ENCODE peak calls at places on chromosomes 7 and 10, in eight cellular contexts. One of them, this sample, is unnamed.

GRCh38 chr7:114718861-114719260 is 203.0 kb upstream of the MDFIC start:
- DNase-seq in GM23248: no peak
- DNase-seq in stomach: no peak
- DNase-seq in psoas muscle: no peak
- DNase-seq in colonic mucosa: no peak
- DNase-seq in CD8-positive, alpha-beta memory T cell: no peak
- DNase-seq in heart left ventricle: no peak
- DNase-seq in breast epithelium: no peak
- DNase-seq in this sample: no peak

GRCh38 chr10:46297406-46298204 is 10.8 kb downstream of the ANTXRL start:
- DNase-seq in GM23248: no peak
- DNase-seq in stomach: peak; percentile 17
- DNase-seq in psoas muscle: no peak
- DNase-seq in colonic mucosa: no peak
- DNase-seq in CD8-positive, alpha-beta memory T cell: no peak
- DNase-seq in heart left ventricle: peak; percentile 5
- DNase-seq in breast epithelium: peak; percentile 3
- DNase-seq in this sample: no peak

GRCh38 chr7:11625669-11626068 is 206.3 kb downstream of the THSD7A start:
- DNase-seq in GM23248: no peak
- DNase-seq in stomach: no peak
- DNase-seq in psoas muscle: no peak
- DNase-seq in colonic mucosa: no peak
- DNase-seq in CD8-positive, alpha-beta memory T cell: no peak
- DNase-seq in heart left ventricle: no peak
- DNase-seq in breast epithelium: no peak
- DNase-seq in this sample: no peak

GRCh38 chr7:1702652-1703051 is 32.6 kb downstream of the ELFN1 start:
- DNase-seq in GM23248: no peak
- DNase-seq in stomach: no peak
- DNase-seq in psoas muscle: no peak
- DNase-seq in colonic mucosa: no peak
- DNase-seq in CD8-positive, alpha-beta memory T cell: no peak
- DNase-seq in heart left ventricle: no peak
- DNase-seq in breast epithelium: no peak
- DNase-seq in this sample: no peak

GRCh38 chr10:91424016-91424415 is 13.9 kb downstream of the HECTD2 start:
- DNase-seq in GM23248: peak; percentile 55
- DNase-seq in stomach: no peak
- DNase-seq in psoas muscle: no peak
- DNase-seq in colonic mucosa: no peak
- DNase-seq in CD8-positive, alpha-beta memory T cell: no peak
- DNase-seq in heart left ventricle: no peak
- DNase-seq in breast epithelium: no peak
- DNase-seq in this sample: no peak

GRCh38 chr10:93383562-93383981 is 98.6 kb downstream of the MYOF start:
- DNase-seq in GM23248: peak; percentile 94
- DNase-seq in stomach: no peak
- DNase-seq in psoas muscle: peak; percentile 27
- DNase-seq in colonic mucosa: no peak
- DNase-seq in CD8-positive, alpha-beta memory T cell: no peak
- DNase-seq in heart left ventricle: no peak
- DNase-seq in breast epithelium: no peak
- DNase-seq in this sample: no peak

GRCh38 chr7:142854505-142855400 is at the start of gene EPHB6:
- DNase-seq in GM23248: peak; percentile 62
- DNase-seq in stomach: peak; percentile 89
- DNase-seq in psoas muscle: peak; percentile 81
- DNase-seq in colonic mucosa: peak; percentile 85
- DNase-seq in CD8-positive, alpha-beta memory T cell: peak; percentile 60
- DNase-seq in heart left ventricle: peak; percentile 86
- DNase-seq in breast epithelium: peak; percentile 47
- DNase-seq in this sample: peak; percentile 82

GRCh38 chr7:36390199-36391090 is 783 bp downstream of the ANLN start:
- DNase-seq in GM23248: peak; percentile 96
- DNase-seq in stomach: peak; percentile 83
- DNase-seq in psoas muscle: peak; percentile 62
- DNase-seq in colonic mucosa: peak; percentile 90
- DNase-seq in CD8-positive, alpha-beta memory T cell: peak; percentile 29
- DNase-seq in heart left ventricle: peak; percentile 65
- DNase-seq in breast epithelium: peak; percentile 63
- DNase-seq in this sample: peak; percentile 74

GRCh38 chr10:99658622-99659030 is 683 bp upstream of the ENTPD7 start:
- DNase-seq in GM23248: peak; percentile 83
- DNase-seq in stomach: peak; percentile 74
- DNase-seq in psoas muscle: peak; percentile 41
- DNase-seq in colonic mucosa: peak; percentile 76
- DNase-seq in CD8-positive, alpha-beta memory T cell: no peak
- DNase-seq in heart left ventricle: peak; percentile 45
- DNase-seq in breast epithelium: peak; percentile 27
- DNase-seq in this sample: peak; percentile 60

GRCh38 chr10:120711857-120712256 is 139.3 kb upstream of the WDR11 start:
- DNase-seq in GM23248: no peak
- DNase-seq in stomach: no peak
- DNase-seq in psoas muscle: no peak
- DNase-seq in colonic mucosa: no peak
- DNase-seq in CD8-positive, alpha-beta memory T cell: no peak
- DNase-seq in heart left ventricle: no peak
- DNase-seq in breast epithelium: no peak
- DNase-seq in this sample: no peak

GRCh38 chr7:27751888-27752660 is 12.1 kb downstream of the TAX1BP1 start:
- DNase-seq in GM23248: no peak
- DNase-seq in stomach: no peak
- DNase-seq in psoas muscle: no peak
- DNase-seq in colonic mucosa: no peak
- DNase-seq in CD8-positive, alpha-beta memory T cell: no peak
- DNase-seq in heart left ventricle: no peak
- DNase-seq in breast epithelium: no peak
- DNase-seq in this sample: no peak

DNA sequence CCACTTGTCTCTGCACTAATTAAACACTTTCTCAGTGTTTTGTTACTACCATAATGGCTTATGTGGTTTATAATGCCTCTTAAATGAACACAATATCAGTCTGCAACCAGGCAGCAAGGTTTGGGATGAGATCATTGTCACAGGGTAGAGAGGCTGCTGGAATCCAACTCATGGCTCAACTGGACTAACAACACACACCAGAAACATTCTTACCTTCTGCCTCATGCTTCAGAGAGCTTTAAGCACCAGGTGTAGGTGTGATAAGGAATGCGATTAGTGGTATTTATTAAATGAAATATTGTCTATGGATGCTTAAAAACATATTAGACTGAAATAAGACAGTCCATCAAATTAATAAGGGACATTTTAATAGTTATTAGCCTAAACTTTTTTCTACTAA is 25.4 kb downstream of the PTF1A start:
- DNase-seq in GM23248: no peak
- DNase-seq in stomach: no peak
- DNase-seq in psoas muscle: no peak
- DNase-seq in colonic mucosa: no peak
- DNase-seq in CD8-positive, alpha-beta memory T cell: no peak
- DNase-seq in heart left ventricle: no peak
- DNase-seq in breast epithelium: no peak
- DNase-seq in this sample: no peak
- H3K4me1 ChIP-seq in GM23248: no peaks in the 10 kb centered on the region
- H3K4me1 ChIP-seq in stomach: no peaks in the 10 kb centered on the region
- H3K4me1 ChIP-seq in psoas muscle: no peaks in the 10 kb centered on the region
- H3K4me1 ChIP-seq in colonic mucosa: no peaks in the 10 kb centered on the region
- H3K4me1 ChIP-seq in CD8-positive, alpha-beta memory T cell: no peaks in the 10 kb centered on the region
- H3K4me1 ChIP-seq in heart left ventricle: no peaks in the 10 kb centered on the region
- H3K4me1 ChIP-seq in breast epithelium: no peaks in the 10 kb centered on the region
- H3K4me1 ChIP-seq in this sample: no peaks in the 10 kb centered on the region

GRCh38 chr10:128066954-128067382 is 59.3 kb downstream of the MKI67 start:
- DNase-seq in GM23248: no peak
- DNase-seq in stomach: no peak
- DNase-seq in psoas muscle: no peak
- DNase-seq in colonic mucosa: no peak
- DNase-seq in CD8-positive, alpha-beta memory T cell: no peak
- DNase-seq in heart left ventricle: no peak
- DNase-seq in breast epithelium: no peak
- DNase-seq in this sample: no peak
- H3K27ac ChIP-seq in GM23248: no peak overlapping the region
- H3K27ac ChIP-seq in stomach: no peak overlapping the region
- H3K27ac ChIP-seq in psoas muscle: no peak overlapping the region
- H3K27ac ChIP-seq in colonic mucosa: no peak overlapping the region
- H3K27ac ChIP-seq in CD8-positive, alpha-beta memory T cell: no peak overlapping the region
- H3K27ac ChIP-seq in heart left ventricle: no peak overlapping the region
- H3K27ac ChIP-seq in breast epithelium: no peak overlapping the region
- H3K27ac ChIP-seq in this sample: no peak overlapping the region

DNA sequence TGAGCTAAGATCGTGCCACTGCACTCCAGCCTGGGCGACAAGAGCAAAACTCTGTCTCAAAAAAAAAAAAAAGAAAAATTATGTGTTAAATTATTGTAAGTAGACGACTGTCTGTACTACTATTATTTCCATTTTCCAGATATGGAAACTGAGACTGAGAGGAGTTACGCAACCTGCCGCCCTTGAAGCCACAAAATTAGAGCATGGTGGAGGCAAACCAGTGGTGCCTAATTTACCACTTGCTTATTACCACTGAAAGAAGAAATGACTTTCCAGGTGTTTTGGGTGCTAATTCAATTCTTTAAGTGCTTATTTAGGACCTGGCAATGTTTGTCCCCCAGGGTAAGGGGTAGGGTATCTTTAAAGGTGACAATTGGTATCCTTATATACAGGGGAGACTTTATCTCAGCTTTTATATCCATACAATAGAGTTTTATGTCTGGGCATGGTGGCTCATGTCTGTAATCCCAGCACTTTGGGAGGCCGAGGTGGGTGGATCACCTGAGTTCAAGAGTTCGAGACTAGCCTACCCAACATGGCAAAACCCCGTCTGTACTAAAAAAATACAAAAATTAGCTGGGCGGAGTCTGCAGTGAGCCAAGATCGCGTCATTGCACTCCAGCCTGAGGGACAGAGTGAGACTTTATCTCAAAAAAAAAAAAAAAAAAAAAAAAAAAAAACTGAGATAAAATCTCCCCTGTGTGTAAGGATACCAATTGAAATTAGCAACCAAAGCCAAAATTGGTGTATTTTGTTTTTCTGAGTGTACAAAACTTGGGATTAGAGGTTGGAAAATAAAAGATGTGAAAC is 16.6 kb upstream of the CAMK1D start:
- DNase-seq in GM23248: peak; percentile 35
- DNase-seq in stomach: no peak
- DNase-seq in psoas muscle: no peak
- DNase-seq in colonic mucosa: no peak
- DNase-seq in CD8-positive, alpha-beta memory T cell: no peak
- DNase-seq in heart left ventricle: no peak
- DNase-seq in breast epithelium: no peak
- DNase-seq in this sample: no peak
- H3K4me3 ChIP-seq in GM23248: peak overlapping the region; percentile 54
- H3K4me3 ChIP-seq in stomach: no peak overlapping the region
- H3K4me3 ChIP-seq in psoas muscle: no peak overlapping the region
- H3K4me3 ChIP-seq in colonic mucosa: no peak overlapping the region
- H3K4me3 ChIP-seq in CD8-positive, alpha-beta memory T cell: no peak overlapping the region
- H3K4me3 ChIP-seq in heart left ventricle: no peak overlapping the region
- H3K4me3 ChIP-seq in breast epithelium: no peak overlapping the region
- H3K4me3 ChIP-seq in this sample: no peak overlapping the region

GRCh38 chr7:101935521-101936141 is 118.2 kb downstream of the CUX1 start:
- DNase-seq in GM23248: no peak
- DNase-seq in stomach: peak; percentile 72
- DNase-seq in psoas muscle: peak; percentile 72
- DNase-seq in colonic mucosa: peak; percentile 74
- DNase-seq in CD8-positive, alpha-beta memory T cell: no peak
- DNase-seq in heart left ventricle: peak; percentile 90
- DNase-seq in breast epithelium: no peak
- DNase-seq in this sample: no peak
- H3K4me1 ChIP-seq in GM23248: peaks cover 18% of the 10 kb centered on the region
- H3K4me1 ChIP-seq in stomach: peaks cover 34% of the 10 kb centered on the region
- H3K4me1 ChIP-seq in psoas muscle: peaks cover 42% of the 10 kb centered on the region
- H3K4me1 ChIP-seq in colonic mucosa: peaks cover 12% of the 10 kb centered on the region
- H3K4me1 ChIP-seq in CD8-positive, alpha-beta memory T cell: no peaks in the 10 kb centered on the region
- H3K4me1 ChIP-seq in heart left ventricle: peaks cover 50% of the 10 kb centered on the region
- H3K4me1 ChIP-seq in breast epithelium: no peaks in the 10 kb centered on the region
- H3K4me1 ChIP-seq in this sample: peaks cover 13% of the 10 kb centered on the region

GRCh38 chr7:44959956-44960640 is 18.7 kb downstream of the MYO1G start:
- DNase-seq in GM23248: no peak
- DNase-seq in stomach: no peak
- DNase-seq in psoas muscle: no peak
- DNase-seq in colonic mucosa: no peak
- DNase-seq in CD8-positive, alpha-beta memory T cell: no peak
- DNase-seq in heart left ventricle: no peak
- DNase-seq in breast epithelium: no peak
- DNase-seq in this sample: no peak
- H3K27ac ChIP-seq in GM23248: no peak overlapping the region
- H3K27ac ChIP-seq in stomach: no peak overlapping the region
- H3K27ac ChIP-seq in psoas muscle: no peak overlapping the region
- H3K27ac ChIP-seq in colonic mucosa: no peak overlapping the region
- H3K27ac ChIP-seq in CD8-positive, alpha-beta memory T cell: peak overlapping the region; percentile 64
- H3K27ac ChIP-seq in heart left ventricle: no peak overlapping the region
- H3K27ac ChIP-seq in breast epithelium: no peak overlapping the region
- H3K27ac ChIP-seq in this sample: no peak overlapping the region

GRCh38 chr10:89414146-89414878 is at the start of gene IFIT5:
- DNase-seq in GM23248: peak; percentile 86
- DNase-seq in stomach: peak; percentile 67
- DNase-seq in psoas muscle: peak; percentile 76
- DNase-seq in colonic mucosa: peak; percentile 73
- DNase-seq in CD8-positive, alpha-beta memory T cell: peak; percentile 76
- DNase-seq in heart left ventricle: peak; percentile 84
- DNase-seq in breast epithelium: peak; percentile 48
- DNase-seq in this sample: peak; percentile 60

GRCh38 chr10:89416465-89416864 is 2.1 kb downstream of the IFIT5 start:
- DNase-seq in GM23248: no peak
- DNase-seq in stomach: no peak
- DNase-seq in psoas muscle: no peak
- DNase-seq in colonic mucosa: no peak
- DNase-seq in CD8-positive, alpha-beta memory T cell: no peak
- DNase-seq in heart left ventricle: no peak
- DNase-seq in breast epithelium: no peak
- DNase-seq in this sample: no peak

GRCh38 chr10:89414879-89415821 is 782 bp downstream of the IFIT5 start:
- DNase-seq in GM23248: peak; percentile 71
- DNase-seq in stomach: peak; percentile 45
- DNase-seq in psoas muscle: peak; percentile 52
- DNase-seq in colonic mucosa: peak; percentile 44
- DNase-seq in CD8-positive, alpha-beta memory T cell: peak; percentile 49
- DNase-seq in heart left ventricle: peak; percentile 59
- DNase-seq in breast epithelium: peak; percentile 30
- DNase-seq in this sample: peak; percentile 39

GRCh38 chr10:89413398-89413912 is 913 bp upstream of the IFIT5 start:
- DNase-seq in GM23248: no peak
- DNase-seq in stomach: no peak
- DNase-seq in psoas muscle: no peak
- DNase-seq in colonic mucosa: no peak
- DNase-seq in CD8-positive, alpha-beta memory T cell: no peak
- DNase-seq in heart left ventricle: no peak
- DNase-seq in breast epithelium: no peak
- DNase-seq in this sample: no peak
- H3K4me3 ChIP-seq in GM23248: peak overlapping the region; percentile 86
- H3K4me3 ChIP-seq in stomach: peak overlapping the region; percentile 62
- H3K4me3 ChIP-seq in psoas muscle: peak overlapping the region; percentile 85
- H3K4me3 ChIP-seq in colonic mucosa: no peak overlapping the region
- H3K4me3 ChIP-seq in CD8-positive, alpha-beta memory T cell: peak overlapping the region; percentile 88
- H3K4me3 ChIP-seq in heart left ventricle: peak overlapping the region; percentile 80
- H3K4me3 ChIP-seq in breast epithelium: no peak overlapping the region
- H3K4me3 ChIP-seq in this sample: no peak overlapping the region

GRCh38 chr7:151244871-151245346 is 3.6 kb downstream of the SMARCD3 start:
- DNase-seq in GM23248: no peak
- DNase-seq in stomach: no peak
- DNase-seq in psoas muscle: no peak
- DNase-seq in colonic mucosa: no peak
- DNase-seq in CD8-positive, alpha-beta memory T cell: no peak
- DNase-seq in heart left ventricle: no peak
- DNase-seq in breast epithelium: no peak
- DNase-seq in this sample: no peak
- H3K4me1 ChIP-seq in GM23248: peaks cover 11% of the 10 kb centered on the region
- H3K4me1 ChIP-seq in stomach: peaks cover 52% of the 10 kb centered on the region
- H3K4me1 ChIP-seq in psoas muscle: peaks cover 43% of the 10 kb centered on the region
- H3K4me1 ChIP-seq in colonic mucosa: peaks cover 8% of the 10 kb centered on the region
- H3K4me1 ChIP-seq in CD8-positive, alpha-beta memory T cell: peaks cover 42% of the 10 kb centered on the region
- H3K4me1 ChIP-seq in heart left ventricle: peaks cover 68% of the 10 kb centered on the region
- H3K4me1 ChIP-seq in breast epithelium: peaks cover 9% of the 10 kb centered on the region
- H3K4me1 ChIP-seq in this sample: no peaks in the 10 kb centered on the region

This sample was measured in lung.